ENCODE peak calls at places on chromosomes 16 and 17, in five cellular contexts. J is GM23338, E is HCT116, X is hepatocyte, D is DND-41. U is an unnamed sample.

GRCh38 chr17:66557886-66558285 is 255.5 kb downstream of the PRKCA start:
- DNase-seq in J (no peak), D (no peak), X (no peak), E (no peak), U (no peak)

GRCh38 chr16:70395345-70395901 is 43.5 kb downstream of the ST3GAL2 start:
- DNase-seq in X (peak; percentile 78), E (no peak), J (peak; percentile 90), D (peak; percentile 43), U (peak; percentile 23)

GRCh38 chr17:30368896-30369720 is 9.6 kb upstream of the CPD start:
- DNase-seq in E (no peak), D (no peak), X (no peak), J (no peak), U (no peak)

GRCh38 chr16:12146966-12147365 is 170.4 kb downstream of the SNX29 start:
- DNase-seq in X (no peak), J (no peak), D (no peak), E (no peak), U (no peak)

GRCh38 chr17:82287849-82288601 is 14.5 kb upstream of the CSNK1D start:
- DNase-seq in E (peak; percentile 91), D (no peak), X (no peak), J (no peak), U (peak; percentile 67)

GRCh38 chr16:154223-155030 is 2.0 kb downstream of the HBZ start:
- DNase-seq in J (peak; percentile 69), D (no peak), E (no peak), X (no peak), U (peak; percentile 52)

GRCh38 chr17:330993-331701 is 21.5 kb downstream of the RPH3AL start:
- DNase-seq in X (no peak), E (no peak), D (peak; percentile 59), J (no peak), U (no peak)

GRCh38 chr16:67155305-67156145 is 4.2 kb downstream of the TRADD start:
- DNase-seq in E (no peak), X (peak; percentile 92), J (peak; percentile 84), D (peak; percentile 76), U (peak; percentile 61)

GRCh38 chr16:68384293-68385255 is 63.7 kb downstream of the SMPD3 start:
- DNase-seq in E (no peak), X (no peak), J (peak; percentile 48), D (no peak), U (no peak)

GRCh38 chr16:561957-562938 is 2.1 kb downstream of the PRR35 start:
- DNase-seq in E (no peak), D (no peak), X (no peak), J (no peak), U (no peak)

GRCh38 chr16:61792194-61792904 is 243.9 kb downstream of the CDH8 start:
- DNase-seq in D (no peak), X (no peak), J (no peak), E (no peak), U (peak; percentile 10)

GRCh38 chr16:77322757-77323156 is 112.1 kb downstream of the ADAMTS18 start:
- DNase-seq in X (no peak), D (no peak), E (no peak), J (no peak), U (no peak)

GRCh38 chr17:16352303-16352837 is 899 bp downstream of the CENPV start:
- DNase-seq in E (no peak), D (peak; percentile 59), X (peak; percentile 66), J (peak; percentile 85), U (peak; percentile 36)

GRCh38 chr16:53111078-53111776 is 56.4 kb downstream of the CHD9 start:
- DNase-seq in J (no peak), X (no peak), E (no peak), D (no peak), U (peak; percentile 60)

GRCh38 chr16:48607056-48607825 is 2.7 kb downstream of the N4BP1 start:
- DNase-seq in E (no peak), J (no peak), X (peak; percentile 57), D (no peak), U (no peak)

GRCh38 chr16:4179763-4180260 is 62.1 kb downstream of the SRL start:
- DNase-seq in E (no peak), D (no peak), J (no peak), X (no peak), U (no peak)

GRCh38 chr17:76527430-76528111 is 9.9 kb downstream of the CYGB start:
- DNase-seq in X (peak; percentile 81), E (no peak), D (peak; percentile 20), J (peak; percentile 85), U (peak; percentile 89)

DNA sequence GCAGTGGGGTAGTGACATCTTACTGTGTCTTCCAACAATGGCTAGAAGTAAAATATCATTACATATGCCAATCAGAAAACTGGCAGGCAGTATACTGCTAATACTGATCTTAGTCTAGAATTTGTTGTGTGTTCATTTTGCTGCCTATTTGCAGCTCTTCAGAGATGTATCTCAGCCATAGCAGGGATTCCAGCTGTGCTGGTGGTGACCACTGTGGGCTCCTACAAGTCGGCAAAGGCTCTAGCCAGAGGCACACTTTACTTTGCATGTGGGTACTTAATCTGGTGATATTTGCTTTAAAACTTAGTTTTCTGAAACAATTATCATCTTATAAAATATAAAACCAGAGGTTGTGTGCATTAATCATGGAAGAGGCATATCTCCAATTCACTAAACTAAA is 70.0 kb downstream of the TMC6 start:
- DNase-seq in D (no peak), X (no peak), J (no peak), E (no peak), U (no peak)
- H3K4me3 ChIP-seq in D (no peak overlapping the region), X (no peak overlapping the region), J (no peak overlapping the region), E (no peak overlapping the region), U (no peak overlapping the region)

GRCh38 chr17:49438885-49439284 is 24.2 kb upstream of the PHB1 start:
- DNase-seq in D (no peak), E (no peak), X (no peak), J (peak; percentile 41), U (no peak)
- TF ChIP-seq CTCF in D (no peak), E (no peak), X (no peak), J (peak; percentile 8), U (peak; percentile 1)

GRCh38 chr16:88684569-88685155 is 1.6 kb downstream of the SNAI3 start:
- DNase-seq in X (no peak), D (no peak), E (no peak), J (no peak), U (no peak)
- TF ChIP-seq EZH2 in X (no peak), D (no peak), E (no peak), J (no peak), U (no peak)

GRCh38 chr17:75087182-75087557 is 584 bp upstream of the SLC16A5 start:
- DNase-seq in E (no peak), D (no peak), X (no peak), J (no peak), U (no peak)
- H3K4me3 ChIP-seq in E (peak overlapping the region; percentile 76), D (peak overlapping the region; percentile 68), X (peak overlapping the region; percentile 27), J (peak overlapping the region; percentile 91), U (peak overlapping the region; percentile 60)

GRCh38 chr17:47955497-47956461 is 1.9 kb downstream of the PRR15L start:
- DNase-seq in E (no peak), X (peak; percentile 43), J (no peak), D (no peak), U (no peak)

GRCh38 chr17:47950448-47950847 is 7.2 kb downstream of the PRR15L start:
- DNase-seq in D (no peak), X (peak; percentile 11), J (no peak), E (no peak), U (no peak)

GRCh38 chr17:47952181-47953021 is 5.3 kb downstream of the PRR15L start:
- DNase-seq in J (no peak), D (no peak), X (peak; percentile 69), E (no peak), U (no peak)

GRCh38 chr17:47956818-47957590 is 679 bp downstream of the PRR15L start:
- DNase-seq in X (peak; percentile 47), J (no peak), E (no peak), D (no peak), U (no peak)

DNA sequence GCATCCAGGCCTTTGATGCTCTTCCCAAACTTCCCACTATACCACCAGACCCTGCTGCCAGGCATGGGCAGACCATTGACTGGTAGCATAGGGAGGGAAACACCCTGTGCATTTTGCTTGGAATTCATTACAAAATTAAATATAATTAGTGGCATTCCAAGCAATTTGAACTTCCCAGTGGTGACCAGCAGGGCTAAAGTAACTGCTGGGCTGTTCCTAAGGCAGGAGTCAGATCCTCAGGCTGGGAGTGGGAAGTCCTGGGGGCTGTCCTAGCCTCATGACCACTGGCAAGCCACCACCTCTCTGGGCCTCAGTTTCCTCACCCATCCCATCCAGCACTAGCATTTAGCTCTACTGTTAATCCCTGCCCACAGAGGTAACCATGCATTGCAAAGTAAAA is 3.7 kb downstream of the PRR15L start:
- DNase-seq in X (no peak), D (no peak), J (peak; percentile 30), E (no peak), U (no peak)
- TF ChIP-seq CTCF in X (no peak), D (no peak), J (no peak), E (peak; percentile 44), U (peak; percentile 12)